ENCODE peak calls at places on chromosome 13, in four cellular contexts. One of them, this sample, is unnamed.
A peak's percentile ranks its signal among the peaks of the same experiment; 100 is the strongest.

GRCh38 chr13:32267836-32268439 is 47.2 kb downstream of the ZAR1L start:
- DNase-seq in H1: peak; percentile 90
- DNase-seq in GM12878: no peak
- DNase-seq in K562: peak; percentile 12
- DNase-seq in this sample: no peak

GRCh38 chr13:32212420-32212819 is 102.7 kb downstream of the ZAR1L start:
- DNase-seq in H1: no peak
- DNase-seq in GM12878: no peak
- DNase-seq in K562: no peak
- DNase-seq in this sample: no peak

GRCh38 chr13:59444210-59444857 is 719.4 kb downstream of the DIAPH3 start:
- DNase-seq in H1: no peak
- DNase-seq in GM12878: no peak
- DNase-seq in K562: no peak
- DNase-seq in this sample: no peak

GRCh38 chr13:44955421-44955820 is 33.9 kb downstream of the NUFIP1 start:
- DNase-seq in H1: no peak
- DNase-seq in GM12878: no peak
- DNase-seq in K562: no peak
- DNase-seq in this sample: no peak

GRCh38 chr13:107743523-107743922 is 471.8 kb downstream of the LIG4 start:
- DNase-seq in H1: no peak
- DNase-seq in GM12878: no peak
- DNase-seq in K562: no peak
- DNase-seq in this sample: no peak

GRCh38 chr13:44196186-44196751 is 177.4 kb upstream of the SERP2 start:
- DNase-seq in H1: no peak
- DNase-seq in GM12878: no peak
- DNase-seq in K562: no peak
- DNase-seq in this sample: no peak

GRCh38 chr13:60572003-60572792 is 175.2 kb downstream of the TDRD3 start:
- DNase-seq in H1: no peak
- DNase-seq in K562: no peak
- DNase-seq in GM12878: no peak
- DNase-seq in this sample: peak; percentile 83

GRCh38 chr13:32538234-32538620 is 368 bp downstream of the N4BP2L2 start:
- DNase-seq in GM12878: no peak
- DNase-seq in K562: no peak
- DNase-seq in H1: peak; percentile 46
- DNase-seq in this sample: peak; percentile 76

GRCh38 chr13:112579310-112579843 is 8.6 kb downstream of the TUBGCP3 start:
- DNase-seq in K562: no peak
- DNase-seq in H1: no peak
- DNase-seq in GM12878: no peak
- DNase-seq in this sample: no peak

DNA sequence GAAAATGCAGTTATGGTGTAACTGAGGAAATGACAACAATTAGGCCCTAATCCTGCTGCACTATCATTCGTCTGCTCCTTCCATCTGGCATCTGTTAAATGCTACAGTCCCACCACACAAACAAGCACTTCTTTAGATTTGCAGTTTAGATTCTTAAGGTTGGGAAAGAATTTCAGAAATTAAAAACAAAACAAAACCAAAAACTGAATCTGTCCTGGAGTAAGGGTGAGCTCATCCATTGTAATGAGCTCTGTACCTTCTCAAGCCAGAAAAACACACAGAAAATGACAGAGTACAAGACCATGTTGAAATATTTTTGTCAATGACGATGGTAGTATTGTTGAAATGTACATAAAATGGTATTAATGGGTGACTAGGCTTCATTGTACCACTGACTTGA is 28.3 kb downstream of the SMAD9 start:
- DNase-seq in H1: no peak
- DNase-seq in GM12878: no peak
- DNase-seq in K562: no peak
- DNase-seq in this sample: no peak
- TF ChIP-seq TAF1 in H1: no peak
- TF ChIP-seq TAF1 in GM12878: no peak
- TF ChIP-seq TAF1 in K562: no peak
- TF ChIP-seq TAF1 in this sample: no peak

GRCh38 chr13:47904891-47905290 is 96.2 kb downstream of the SUCLA2 start:
- DNase-seq in K562: no peak
- DNase-seq in H1: no peak
- DNase-seq in GM12878: no peak
- DNase-seq in this sample: no peak
- TF ChIP-seq ATF3 in K562: no peak
- TF ChIP-seq ATF3 in H1: no peak
- TF ChIP-seq ATF3 in GM12878: no peak
- TF ChIP-seq ATF3 in this sample: no peak

DNA sequence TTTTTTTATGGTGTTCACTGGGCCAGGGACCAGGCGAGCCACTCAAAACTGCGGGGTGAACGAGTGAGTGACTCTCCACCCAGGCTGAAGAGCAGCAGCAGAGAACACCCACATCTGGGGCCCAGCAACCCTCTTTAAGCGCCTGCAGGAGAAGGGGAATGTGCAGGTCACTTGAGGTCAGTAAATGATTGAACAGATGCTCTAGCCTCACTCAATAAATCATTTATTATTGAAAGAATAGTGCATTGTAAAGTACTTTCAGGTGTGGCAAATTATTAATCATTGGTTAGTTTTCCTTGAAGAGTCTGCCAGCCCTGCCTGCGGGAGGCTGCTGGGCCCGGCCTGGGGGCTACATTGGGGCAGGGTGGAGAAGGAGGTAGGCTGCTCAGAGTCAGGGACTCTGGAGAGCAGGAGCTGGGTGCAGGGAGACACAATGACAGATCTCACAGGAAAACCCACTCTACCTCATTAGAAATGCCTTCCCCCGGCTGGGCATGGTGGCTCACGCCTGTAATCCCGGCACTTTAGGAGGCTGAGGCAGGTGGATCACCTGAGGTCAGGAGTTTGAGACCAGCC is 42.5 kb downstream of the ABCC4 start:
- DNase-seq in H1: no peak
- DNase-seq in K562: no peak
- DNase-seq in GM12878: no peak
- DNase-seq in this sample: peak; percentile 81
- H3K4me1 ChIP-seq in H1: no peaks in the 10 kb centered on the region
- H3K4me1 ChIP-seq in K562: peaks cover 7% of the 10 kb centered on the region
- H3K4me1 ChIP-seq in GM12878: peaks cover 71% of the 10 kb centered on the region
- H3K4me1 ChIP-seq in this sample: peaks cover 74% of the 10 kb centered on the region

GRCh38 chr13:39859898-39860297 is 204.4 kb downstream of the COG6 start:
- DNase-seq in GM12878: no peak
- DNase-seq in H1: no peak
- DNase-seq in K562: no peak
- DNase-seq in this sample: no peak
- TF ChIP-seq TAF1 in GM12878: no peak
- TF ChIP-seq TAF1 in H1: no peak
- TF ChIP-seq TAF1 in K562: no peak
- TF ChIP-seq TAF1 in this sample: no peak

This sample was measured in HepG2.